ENCODE peak calls at places on chromosomes 11 and 22, in ten cellular contexts. P, W, A, K, V, G, T, M, N and R are unnamed samples.

GRCh38 chr11:101612481-101612880 is 28.7 kb upstream of the TRPC6 start:
- DNase-seq in P (no peak), W (no peak), A (no peak), K (no peak), V (no peak), G (no peak), T (no peak), M (no peak), N (no peak), R (no peak)

GRCh38 chr11:112610996-112611795 is 350.0 kb upstream of the NCAM1 start:
- DNase-seq in P (no peak), W (no peak), A (no peak), K (no peak), V (no peak), G (peak; percentile 7), T (no peak), M (no peak), N (no peak), R (no peak)

GRCh38 chr22:24053481-24054226 is 42.5 kb downstream of the CABIN1 start:
- DNase-seq in P (no peak), W (no peak), A (no peak), K (no peak), V (no peak), G (no peak), T (no peak), M (no peak), N (no peak), R (no peak)

GRCh38 chr11:132590986-132591385 is 941.3 kb downstream of the OPCML start:
- DNase-seq in P (no peak), W (no peak), A (no peak), K (no peak), V (no peak), G (no peak), T (no peak), M (no peak), N (no peak), R (no peak)

GRCh38 chr11:96259053-96259837 is 83.8 kb downstream of the MAML2 start:
- DNase-seq in P (no peak), W (no peak), A (no peak), K (no peak), V (no peak), G (peak; percentile 79), T (peak; percentile 10), M (no peak), N (no peak), R (no peak)

GRCh38 chr11:61839742-61840141 is 11.6 kb downstream of the FADS2 start:
- DNase-seq in P (no peak), W (no peak), A (no peak), K (no peak), V (no peak), G (no peak), T (no peak), M (no peak), N (no peak), R (no peak)

GRCh38 chr11:74479340-74480123 is 12.2 kb upstream of the KCNE3 start:
- DNase-seq in P (no peak), W (no peak), A (no peak), K (no peak), V (no peak), G (no peak), T (no peak), M (no peak), N (no peak), R (no peak)

GRCh38 chr22:31289335-31289734 is 3.0 kb downstream of the PIK3IP1 start:
- DNase-seq in P (no peak), W (no peak), A (no peak), K (no peak), V (no peak), G (no peak), T (no peak), M (no peak), N (peak; percentile 34), R (no peak)

GRCh38 chr11:117223741-117224685 is 7.9 kb downstream of the PCSK7 start:
- DNase-seq in P (peak; percentile 64), W (no peak), A (no peak), K (no peak), V (no peak), G (no peak), T (no peak), M (no peak), N (no peak), R (no peak)

GRCh38 chr22:28137036-28137435 is 218.0 kb upstream of the PITPNB start:
- DNase-seq in P (no peak), W (no peak), A (no peak), K (no peak), V (no peak), G (no peak), T (no peak), M (no peak), N (no peak), R (no peak)

GRCh38 chr11:93741882-93742226 is 382 bp downstream of the C11orf54 start:
- DNase-seq in P (no peak), W (no peak), A (no peak), K (peak; percentile 90), V (no peak), G (peak; percentile 56), T (peak; percentile 71), M (no peak), N (no peak), R (no peak)

GRCh38 chr11:73401217-73401923 is 25.2 kb downstream of the RELT start:
- DNase-seq in P (no peak), W (no peak), A (no peak), K (no peak), V (no peak), G (no peak), T (no peak), M (no peak), N (no peak), R (no peak)

GRCh38 chr11:72805214-72805613 is 9.0 kb upstream of the ATG16L2 start:
- DNase-seq in P (no peak), W (no peak), A (no peak), K (no peak), V (no peak), G (no peak), T (no peak), M (no peak), N (no peak), R (no peak)

GRCh38 chr22:48357961-48358360 is 1469.7 kb downstream of the BRD1 start:
- DNase-seq in P (no peak), W (no peak), A (no peak), K (no peak), V (no peak), G (no peak), T (no peak), M (peak; percentile 14), N (no peak), R (no peak)
- H3K9me3 ChIP-seq in P (no peaks in the 10 kb centered on the region), W (no peaks in the 10 kb centered on the region), A (no peaks in the 10 kb centered on the region), K (no peaks in the 10 kb centered on the region), V (no peaks in the 10 kb centered on the region), G (peaks cover under 1% of the 10 kb centered on the region), T (no peaks in the 10 kb centered on the region), M (no peaks in the 10 kb centered on the region), N (no peaks in the 10 kb centered on the region), R (no peaks in the 10 kb centered on the region)

DNA sequence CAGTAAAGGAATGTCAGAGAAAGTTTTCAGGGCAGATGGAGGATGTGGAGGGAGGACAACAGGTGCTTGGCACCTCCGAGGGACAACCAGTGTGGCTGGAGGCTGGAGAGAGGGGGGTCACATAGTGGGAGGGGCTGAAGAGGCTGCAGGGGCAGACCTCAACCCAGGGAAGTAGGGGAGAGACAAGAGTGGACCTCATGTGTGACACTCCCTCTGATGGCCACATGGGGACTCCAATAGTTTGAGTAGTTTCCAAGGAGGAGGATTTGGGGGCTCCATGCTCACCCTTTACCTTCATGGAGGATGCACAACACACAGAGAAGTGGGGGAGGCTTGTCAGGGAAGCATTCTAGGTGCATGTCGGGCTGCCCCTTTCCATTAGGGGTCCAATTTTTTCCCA is 35.1 kb upstream of the ASPHD2 start:
- DNase-seq in P (no peak), W (no peak), A (no peak), K (no peak), V (no peak), G (no peak), T (no peak), M (no peak), N (no peak), R (no peak)
- TF ChIP-seq CTCF in P (no peak), W (no peak), A (no peak), K (no peak), V (no peak), G (no peak), T (no peak), M (no peak), N (no peak), R (no peak)

GRCh38 chr11:114058026-114058706 is 1.3 kb upstream of the ZBTB16 start:
- DNase-seq in P (peak; percentile 83), W (no peak), A (no peak), K (peak; percentile 45), V (peak; percentile 35), G (no peak), T (no peak), M (peak; percentile 76), N (no peak), R (no peak)

GRCh38 chr11:114058871-114059277 is 637 bp upstream of the ZBTB16 start:
- DNase-seq in P (peak; percentile 80), W (no peak), A (peak; percentile 59), K (no peak), V (peak; percentile 54), G (no peak), T (no peak), M (peak; percentile 67), N (no peak), R (no peak)

GRCh38 chr11:114059984-114060401 is 482 bp downstream of the ZBTB16 start:
- DNase-seq in P (no peak), W (no peak), A (peak; percentile 55), K (no peak), V (peak; percentile 45), G (no peak), T (no peak), M (peak; percentile 73), N (peak; percentile 22), R (no peak)

GRCh38 chr11:114060402-114061052 is 1.0 kb downstream of the ZBTB16 start:
- DNase-seq in P (no peak), W (no peak), A (peak; percentile 55), K (no peak), V (peak; percentile 57), G (no peak), T (no peak), M (peak; percentile 71), N (peak; percentile 28), R (no peak)

DNA sequence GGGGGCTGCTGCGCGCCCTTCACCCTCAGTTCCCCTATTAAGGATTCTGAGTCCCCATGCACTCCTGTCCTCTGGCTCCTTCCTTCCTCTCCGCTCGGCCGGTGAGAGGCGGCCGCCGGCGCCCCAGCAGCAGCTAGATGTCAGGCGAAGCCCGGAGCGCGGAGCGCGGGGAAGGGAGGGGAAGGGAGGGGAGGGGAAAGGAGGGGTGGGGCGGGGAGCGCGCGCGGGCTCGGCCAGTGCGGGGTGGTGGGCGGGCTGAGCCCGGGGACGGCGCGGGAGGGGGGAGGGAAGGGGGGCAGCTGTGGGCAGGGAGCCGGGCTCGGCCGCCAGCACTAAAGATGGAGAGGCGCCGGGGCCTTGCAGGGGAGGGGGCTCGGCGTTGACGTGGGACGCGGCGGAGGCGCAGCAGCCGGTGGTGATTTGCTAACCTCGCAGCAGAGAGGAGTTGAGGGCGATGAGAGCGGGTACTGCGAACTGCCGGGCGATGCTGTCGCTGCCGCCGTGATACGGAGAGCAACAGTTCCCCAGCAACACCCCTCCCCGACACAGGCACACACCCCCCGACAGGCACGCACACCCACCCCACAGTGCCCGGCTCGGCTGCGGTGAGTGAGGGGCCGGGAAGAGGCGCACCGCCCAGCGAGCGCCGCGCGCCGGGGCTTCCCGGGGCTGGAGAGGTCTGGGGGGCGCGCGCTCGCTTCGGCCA is at the start of gene ZBTB16:
- DNase-seq in P (peak; percentile 94), W (peak; percentile 79), A (peak; percentile 92), K (peak; percentile 91), V (peak; percentile 93), G (no peak), T (no peak), M (peak; percentile 91), N (peak; percentile 51), R (peak; percentile 93)
- H3K27ac ChIP-seq in P (peak within 1 kb of the TSS; percentile 97), W (peak within 1 kb of the TSS; percentile 99), A (peak within 1 kb of the TSS; percentile 99), K (peak within 1 kb of the TSS; percentile 97), V (peak within 1 kb of the TSS; percentile 100), G (no peak within 1 kb of the TSS), T (no peak within 1 kb of the TSS), M (peak within 1 kb of the TSS; percentile 98), N (peak within 1 kb of the TSS; percentile 21), R (peak within 1 kb of the TSS; percentile 100)

GRCh38 chr11:70640408-70640807 is 242.1 kb downstream of the CTTN start:
- DNase-seq in P (no peak), W (no peak), A (no peak), K (no peak), V (no peak), G (no peak), T (no peak), M (no peak), N (no peak), R (no peak)
- H3K9me3 ChIP-seq in P (no peaks in the 10 kb centered on the region), W (no peaks in the 10 kb centered on the region), A (no peaks in the 10 kb centered on the region), K (no peaks in the 10 kb centered on the region), V (no peaks in the 10 kb centered on the region), G (peaks cover 6% of the 10 kb centered on the region), T (no peaks in the 10 kb centered on the region), M (no peaks in the 10 kb centered on the region), N (no peaks in the 10 kb centered on the region), R (no peaks in the 10 kb centered on the region)